ENCODE peak calls at places on chromosome 7, in nine cellular contexts. C is stomach; T is right atrium auricular region; E is DND-41; F is cardiac muscle cell; I is effector CD4-positive, alpha-beta T cell; A is NCI-H774; Q is thoracic aorta; V is NCI-H1436. M is an unnamed sample.

GRCh38 chr7:32088336-32088975 is 18.2 kb upstream of the PDE1C start:
- DNase-seq in A (no peak), C (no peak), V (no peak), Q (no peak), E (no peak), F (no peak), T (no peak), I (no peak), M (no peak)

GRCh38 chr7:112022128-112022527 is 184.1 kb downstream of the DOCK4 start:
- DNase-seq in E (no peak), A (no peak), C (no peak), I (no peak), F (no peak), V (no peak), T (no peak), Q (no peak), M (no peak)

GRCh38 chr7:114648680-114649079 is 234.1 kb downstream of the FOXP2 start:
- DNase-seq in F (no peak), Q (no peak), T (no peak), I (no peak), A (peak; percentile 24), E (no peak), C (no peak), V (no peak), M (no peak)

GRCh38 chr7:12436896-12437535 is 33.4 kb upstream of the VWDE start:
- DNase-seq in T (no peak), V (peak; percentile 94), F (peak; percentile 47), A (peak; percentile 72), E (no peak), C (no peak), Q (no peak), I (no peak), M (no peak)

GRCh38 chr7:42573904-42574692 is 337.1 kb upstream of the GLI3 start:
- DNase-seq in A (no peak), I (no peak), T (no peak), E (no peak), V (no peak), Q (no peak), F (no peak), C (no peak), M (peak; percentile 15)

GRCh38 chr7:637826-638225 is 88.7 kb upstream of the DNAAF5 start:
- DNase-seq in F (no peak), E (no peak), V (no peak), I (no peak), C (no peak), Q (no peak), A (no peak), T (no peak), M (no peak)

GRCh38 chr7:83547526-83547925 is 101.4 kb downstream of the SEMA3E start:
- DNase-seq in F (peak; percentile 30), C (peak; percentile 72), Q (no peak), A (peak; percentile 55), E (no peak), I (no peak), V (peak; percentile 28), T (no peak), M (peak; percentile 44)

GRCh38 chr7:151964951-151965350 is 8.7 kb downstream of the GALNTL5 start:
- DNase-seq in I (no peak), V (no peak), F (no peak), Q (no peak), A (no peak), E (no peak), C (no peak), T (no peak), M (no peak)

GRCh38 chr7:6250364-6250833 is 22.0 kb downstream of the CYTH3 start:
- DNase-seq in F (no peak), I (no peak), T (no peak), A (no peak), C (no peak), V (no peak), E (no peak), Q (no peak), M (no peak)

GRCh38 chr7:78587443-78588044 is 789.0 kb downstream of the PHTF2 start:
- DNase-seq in E (no peak), C (no peak), I (no peak), T (no peak), A (no peak), V (no peak), F (peak; percentile 20), Q (no peak), M (peak; percentile 14)

GRCh38 chr7:19001854-19002253 is 115.6 kb downstream of the TWIST1 start:
- DNase-seq in F (no peak), T (no peak), C (no peak), I (no peak), V (no peak), A (no peak), E (no peak), Q (no peak), M (no peak)

GRCh38 chr7:132577206-132578049 is 1.2 kb upstream of the PLXNA4 start:
- DNase-seq in T (no peak), F (peak; percentile 90), V (no peak), E (no peak), C (peak; percentile 40), A (peak; percentile 7), I (no peak), Q (peak; percentile 20), M (no peak)

GRCh38 chr7:15424468-15424867 is 137.3 kb downstream of the AGMO start:
- DNase-seq in Q (no peak), V (no peak), T (no peak), F (no peak), E (no peak), C (no peak), I (no peak), A (no peak), M (no peak)

GRCh38 chr7:73988197-73988596 is 39.8 kb upstream of the ELN start:
- DNase-seq in F (no peak), A (no peak), I (no peak), T (peak; percentile 89), V (no peak), Q (no peak), C (no peak), E (no peak), M (no peak)

GRCh38 chr7:155409980-155410379 is 47.9 kb upstream of the EN2 start:
- DNase-seq in E (no peak), T (no peak), F (no peak), A (no peak), Q (no peak), V (no peak), I (no peak), C (no peak), M (no peak)

GRCh38 chr7:133134810-133135209 is 52.9 kb upstream of the CHCHD3 start:
- DNase-seq in C (no peak), T (no peak), I (no peak), Q (no peak), V (no peak), E (no peak), A (no peak), F (no peak), M (no peak)

GRCh38 chr7:81812514-81813472 is 42.9 kb upstream of the HGF start:
- DNase-seq in F (no peak), C (no peak), V (no peak), T (no peak), E (no peak), Q (no peak), A (no peak), I (no peak), M (no peak)

GRCh38 chr7:31466036-31466435 is 47.9 kb upstream of the ITPRID1 start:
- DNase-seq in F (no peak), A (peak; percentile 4), Q (no peak), I (no peak), E (no peak), C (no peak), V (peak; percentile 43), T (no peak), M (no peak)

GRCh38 chr7:42292991-42293521 is 56.0 kb upstream of the GLI3 start:
- DNase-seq in I (no peak), E (no peak), F (no peak), V (no peak), Q (no peak), T (no peak), C (peak; percentile 60), A (no peak), M (peak; percentile 66)

GRCh38 chr7:28714452-28715120 is 243.5 kb downstream of the TRIL start:
- DNase-seq in C (no peak), V (no peak), F (no peak), Q (no peak), T (no peak), I (no peak), E (no peak), A (no peak), M (no peak)

GRCh38 chr7:22387583-22387982 is 30.6 kb upstream of the RAPGEF5 start:
- DNase-seq in E (no peak), C (no peak), I (no peak), T (no peak), V (no peak), A (no peak), Q (no peak), F (no peak), M (no peak)

GRCh38 chr7:69403169-69403568 is 195.1 kb upstream of the AUTS2 start:
- DNase-seq in V (peak; percentile 1), Q (no peak), E (no peak), I (no peak), C (no peak), F (peak; percentile 10), A (no peak), T (no peak), M (no peak)

GRCh38 chr7:133742709-133743538 is 384.2 kb upstream of the LRGUK start:
- DNase-seq in T (no peak), E (peak; percentile 21), C (no peak), V (no peak), F (no peak), A (no peak), Q (no peak), I (no peak), M (no peak)

GRCh38 chr7:84040365-84040764 is 154.2 kb downstream of the SEMA3A start:
- DNase-seq in T (no peak), A (peak; percentile 86), C (peak; percentile 27), I (no peak), F (no peak), Q (no peak), V (no peak), E (no peak), M (no peak)

GRCh38 chr7:142384508-142384922 is 126.7 kb upstream of the PRSS58 start:
- DNase-seq in E (peak; percentile 78), I (no peak), F (no peak), C (no peak), A (no peak), T (no peak), Q (no peak), V (no peak), M (no peak)

GRCh38 chr7:129739427-129739826 is 127.9 kb downstream of the NRF1 start:
- DNase-seq in A (no peak), C (no peak), V (no peak), E (no peak), T (no peak), F (peak; percentile 80), I (no peak), Q (no peak), M (peak; percentile 47)

GRCh38 chr7:97012293-97013005 is 7.1 kb downstream of the DLX6 start:
- DNase-seq in E (no peak), A (peak; percentile 57), T (no peak), Q (no peak), C (no peak), I (no peak), V (peak; percentile 86), F (no peak), M (no peak)